ENCODE peak calls at places on chromosomes 1 and 21, in four cellular contexts. G is SK-N-SH, T is lower lobe of right lung, E is prostate gland. Y is an unnamed sample.

GRCh38 chr1:8431028-8431427 is 113.1 kb downstream of the SLC45A1 start:
- DNase-seq in G (no peak), T (no peak), E (no peak), Y (no peak)

GRCh38 chr1:179083031-179083345 is 1.1 kb downstream of the TOR3A start:
- DNase-seq in G (peak; percentile 48), T (no peak), E (no peak), Y (no peak)

GRCh38 chr21:36551731-36552457 is 72.0 kb upstream of the CLDN14 start:
- DNase-seq in G (no peak), T (no peak), E (no peak), Y (no peak)

GRCh38 chr1:53340660-53341520 is 13.0 kb upstream of the LRP8 start:
- DNase-seq in G (no peak), T (no peak), E (no peak), Y (no peak)

GRCh38 chr1:212012034-212012740 is 23.2 kb downstream of the INTS7 start:
- DNase-seq in G (peak; percentile 85), T (peak; percentile 63), E (peak; percentile 55), Y (peak; percentile 76)

GRCh38 chr1:238177960-238178359 is 287.2 kb upstream of the ZP4 start:
- DNase-seq in G (no peak), T (no peak), E (no peak), Y (peak; percentile 2)

GRCh38 chr1:162956922-162957321 is 95.9 kb upstream of the CCDC190 start:
- DNase-seq in G (no peak), T (no peak), E (no peak), Y (no peak)

GRCh38 chr1:60234761-60235160 is 161.2 kb upstream of the C1orf87 start:
- DNase-seq in G (no peak), T (no peak), E (no peak), Y (no peak)

GRCh38 chr1:69911301-69911801 is 294.0 kb downstream of the LRRC40 start:
- DNase-seq in G (no peak), T (no peak), E (no peak), Y (no peak)

GRCh38 chr1:116334015-116334547 is 39.0 kb upstream of the ATP1A1 start:
- DNase-seq in G (no peak), T (peak; percentile 56), E (no peak), Y (no peak)

GRCh38 chr1:40866408-40866788 is 4.2 kb upstream of the CITED4 start:
- DNase-seq in G (no peak), T (no peak), E (no peak), Y (no peak)

GRCh38 chr21:25871566-25871965 is 136.8 kb downstream of the GABPA start:
- DNase-seq in G (no peak), T (no peak), E (no peak), Y (peak; percentile 47)

GRCh38 chr1:155253208-155253607 is 2.1 kb downstream of the ENTREP3 start:
- DNase-seq in G (peak; percentile 46), T (no peak), E (no peak), Y (peak; percentile 68)

GRCh38 chr1:180921891-180922636 is 9.4 kb downstream of the KIAA1614 start:
- DNase-seq in G (no peak), T (no peak), E (no peak), Y (no peak)

GRCh38 chr21:34890724-34891609 is 158.1 kb downstream of the RUNX1 start:
- DNase-seq in G (peak; percentile 20), T (peak; percentile 59), E (no peak), Y (peak; percentile 58)

GRCh38 chr1:212614398-212615091 is 6.0 kb downstream of the ATF3 start:
- DNase-seq in G (no peak), T (no peak), E (no peak), Y (no peak)

GRCh38 chr1:205042911-205043806 is at the start of gene CNTN2:
- DNase-seq in G (peak; percentile 93), T (no peak), E (no peak), Y (peak; percentile 89)

GRCh38 chr1:219189942-219190341 is 16.3 kb downstream of the LYPLAL1 start:
- DNase-seq in G (no peak), T (no peak), E (no peak), Y (no peak)

GRCh38 chr1:82979593-82980230 is 1019.2 kb downstream of the TTLL7 start:
- DNase-seq in G (no peak), T (no peak), E (no peak), Y (no peak)

GRCh38 chr1:171740356-171740863 is 1.5 kb downstream of the VAMP4 start:
- DNase-seq in G (no peak), T (no peak), E (no peak), Y (no peak)

GRCh38 chr1:101653482-101653946 is 343.2 kb downstream of the OLFM3 start:
- DNase-seq in G (no peak), T (no peak), E (no peak), Y (peak; percentile 29)

GRCh38 chr1:1122078-1122811 is 6.4 kb upstream of the C1orf159 start:
- DNase-seq in G (peak; percentile 97), T (peak; percentile 88), E (peak; percentile 76), Y (peak; percentile 98)

GRCh38 chr1:158951956-158952355 is 20.6 kb downstream of the PYHIN1 start:
- DNase-seq in G (no peak), T (no peak), E (no peak), Y (peak; percentile 65)

GRCh38 chr1:40221977-40222772 is 25.6 kb upstream of the TMCO2 start:
- DNase-seq in G (no peak), T (no peak), E (no peak), Y (no peak)

GRCh38 chr1:17350053-17350452 is 21.9 kb upstream of the PADI6 start:
- DNase-seq in G (no peak), T (no peak), E (no peak), Y (no peak)

GRCh38 chr1:193036337-193037047 is 22.7 kb downstream of the UCHL5 start:
- DNase-seq in G (no peak), T (no peak), E (no peak), Y (no peak)

GRCh38 chr1:227343201-227343600 is 24.9 kb upstream of the CDC42BPA start:
- DNase-seq in G (no peak), T (no peak), E (no peak), Y (no peak)

GRCh38 chr1:37035014-37035686 is 835 bp upstream of the GRIK3 start:
- DNase-seq in G (no peak), T (no peak), E (no peak), Y (peak; percentile 79)

GRCh38 chr1:218451415-218451814 is 106.3 kb downstream of the TGFB2 start:
- DNase-seq in G (no peak), T (no peak), E (no peak), Y (no peak)

GRCh38 chr1:235270625-235271024 is 57.4 kb downstream of the ARID4B start:
- DNase-seq in G (no peak), T (no peak), E (no peak), Y (peak; percentile 36)

GRCh38 chr1:8641317-8641997 is 176.0 kb downstream of the RERE start:
- DNase-seq in G (no peak), T (no peak), E (no peak), Y (no peak)

GRCh38 chr1:92843046-92843423 is 11.2 kb downstream of the RPL5 start:
- DNase-seq in G (no peak), T (no peak), E (no peak), Y (no peak)
- H3K36me3 ChIP-seq in G (peaks cover 64% of the 10 kb centered on the region), T (peaks cover 67% of the 10 kb centered on the region), E (peaks cover 9% of the 10 kb centered on the region), Y (peaks cover 32% of the 10 kb centered on the region)

GRCh38 chr1:74712863-74713262 is 20.0 kb downstream of the CRYZ start:
- DNase-seq in G (no peak), T (no peak), E (no peak), Y (no peak)
- H3K36me3 ChIP-seq in G (peaks cover 37% of the 10 kb centered on the region), T (peaks cover 90% of the 10 kb centered on the region), E (no peaks in the 10 kb centered on the region), Y (no peaks in the 10 kb centered on the region)

DNA sequence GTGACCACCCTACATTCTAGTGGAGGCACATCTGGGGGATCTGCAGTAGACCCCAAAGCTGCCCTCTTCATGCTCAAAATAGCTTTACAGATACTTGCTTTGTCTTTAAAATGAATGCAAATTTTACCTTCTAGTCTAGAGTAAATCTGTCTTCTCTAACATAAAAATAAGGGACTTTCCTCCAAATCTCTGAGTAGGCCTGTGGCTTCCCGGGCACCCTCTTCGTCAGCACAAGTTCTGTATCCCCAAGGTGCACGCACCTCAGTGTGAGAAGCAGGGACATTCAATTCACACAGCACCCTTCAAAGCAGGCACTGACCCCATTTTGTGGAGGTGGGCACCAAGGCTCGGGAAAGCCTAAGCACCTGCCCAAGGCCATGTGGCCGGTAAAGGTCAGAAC is 19.0 kb downstream of the MEF2D start:
- DNase-seq in G (no peak), T (no peak), E (no peak), Y (no peak)
- H3K36me3 ChIP-seq in G (peaks cover 28% of the 10 kb centered on the region), T (peaks cover 70% of the 10 kb centered on the region), E (peaks cover 6% of the 10 kb centered on the region), Y (peaks cover 14% of the 10 kb centered on the region)

GRCh38 chr1:117623698-117624097 is 17.9 kb downstream of the TENT5C start:
- DNase-seq in G (no peak), T (no peak), E (no peak), Y (no peak)

GRCh38 chr1:117621316-117621715 is 15.5 kb downstream of the TENT5C start:
- DNase-seq in G (no peak), T (no peak), E (no peak), Y (no peak)

GRCh38 chr1:117620440-117620839 is 14.6 kb downstream of the TENT5C start:
- DNase-seq in G (no peak), T (no peak), E (no peak), Y (no peak)

GRCh38 chr1:117622726-117623125 is 16.9 kb downstream of the TENT5C start:
- DNase-seq in G (no peak), T (no peak), E (no peak), Y (no peak)

GRCh38 chr1:117623141-117623540 is 17.3 kb downstream of the TENT5C start:
- DNase-seq in G (no peak), T (no peak), E (no peak), Y (no peak)
- H3K36me3 ChIP-seq in G (no peaks in the 10 kb centered on the region), T (peaks cover 17% of the 10 kb centered on the region), E (no peaks in the 10 kb centered on the region), Y (no peaks in the 10 kb centered on the region)

GRCh38 chr1:224380003-224380402 is 23.3 kb downstream of the CNIH4 start:
- DNase-seq in G (no peak), T (no peak), E (no peak), Y (no peak)
- H3K36me3 ChIP-seq in G (peaks cover 51% of the 10 kb centered on the region), T (peaks cover 52% of the 10 kb centered on the region), E (peaks cover 1% of the 10 kb centered on the region), Y (peaks cover 13% of the 10 kb centered on the region)

GRCh38 chr1:21264913-21265312 is 25.4 kb downstream of the ECE1 start:
- DNase-seq in G (no peak), T (no peak), E (no peak), Y (no peak)

GRCh38 chr1:21262282-21263051 is 27.8 kb downstream of the ECE1 start:
- DNase-seq in G (peak; percentile 88), T (no peak), E (peak; percentile 33), Y (peak; percentile 80)

GRCh38 chr1:21265644-21266043 is 24.6 kb downstream of the ECE1 start:
- DNase-seq in G (no peak), T (no peak), E (no peak), Y (no peak)

GRCh38 chr1:21263052-21263429 is 27.2 kb downstream of the ECE1 start:
- DNase-seq in G (no peak), T (no peak), E (no peak), Y (no peak)

GRCh38 chr1:21263653-21264225 is 26.5 kb downstream of the ECE1 start:
- DNase-seq in G (no peak), T (no peak), E (no peak), Y (no peak)
- H3K36me3 ChIP-seq in G (no peaks in the 10 kb centered on the region), T (peaks cover 39% of the 10 kb centered on the region), E (no peaks in the 10 kb centered on the region), Y (peaks cover 1% of the 10 kb centered on the region)

Y was measured in H7.